ENCODE peak calls at places on chromosome 15, in ten cellular contexts. One of them, this sample, is unnamed.

GRCh38 chr15:57919754-57920153 is 145.8 kb downstream of the ALDH1A2 start:
- DNase-seq in epithelial cell of proximal tubule: no peak
- DNase-seq in kidney: no peak
- DNase-seq in T follicular helper cell: no peak
- DNase-seq in T-helper 17 cell: no peak
- DNase-seq in ACHN: no peak
- DNase-seq in RWPE2: no peak
- DNase-seq in activated T-cell treated with anti-CD3 and anti-CD28 coated beads, Interleukin-2, amount 50 U/mL, for 24 hours: no peak
- DNase-seq in EL: no peak
- DNase-seq in CD4-positive, alpha-beta T cell: no peak
- DNase-seq in this sample: no peak

GRCh38 chr15:93454788-93455187 is 365.8 kb upstream of the RGMA start:
- DNase-seq in epithelial cell of proximal tubule: no peak
- DNase-seq in kidney: no peak
- DNase-seq in T follicular helper cell: no peak
- DNase-seq in T-helper 17 cell: no peak
- DNase-seq in ACHN: no peak
- DNase-seq in RWPE2: no peak
- DNase-seq in activated T-cell treated with anti-CD3 and anti-CD28 coated beads, Interleukin-2, amount 50 U/mL, for 24 hours: no peak
- DNase-seq in EL: no peak
- DNase-seq in CD4-positive, alpha-beta T cell: no peak
- DNase-seq in this sample: no peak

GRCh38 chr15:29774900-29775299 is 47.4 kb downstream of the TJP1 start:
- DNase-seq in epithelial cell of proximal tubule: peak
- DNase-seq in kidney: no peak
- DNase-seq in T follicular helper cell: no peak
- DNase-seq in T-helper 17 cell: no peak
- DNase-seq in ACHN: peak
- DNase-seq in RWPE2: peak
- DNase-seq in activated T-cell treated with anti-CD3 and anti-CD28 coated beads, Interleukin-2, amount 50 U/mL, for 24 hours: no peak
- DNase-seq in EL: peak
- DNase-seq in CD4-positive, alpha-beta T cell: no peak
- DNase-seq in this sample: peak

GRCh38 chr15:44726136-44726535 is 10.2 kb upstream of the TRIM69 start:
- DNase-seq in epithelial cell of proximal tubule: no peak
- DNase-seq in kidney: no peak
- DNase-seq in T follicular helper cell: no peak
- DNase-seq in T-helper 17 cell: no peak
- DNase-seq in ACHN: no peak
- DNase-seq in RWPE2: no peak
- DNase-seq in activated T-cell treated with anti-CD3 and anti-CD28 coated beads, Interleukin-2, amount 50 U/mL, for 24 hours: no peak
- DNase-seq in EL: no peak
- DNase-seq in CD4-positive, alpha-beta T cell: no peak
- DNase-seq in this sample: no peak

GRCh38 chr15:39920510-39921273 is 626 bp upstream of the GPR176 start:
- DNase-seq in epithelial cell of proximal tubule: peak
- DNase-seq in kidney: peak
- DNase-seq in T follicular helper cell: peak
- DNase-seq in T-helper 17 cell: peak
- DNase-seq in ACHN: peak
- DNase-seq in RWPE2: peak
- DNase-seq in activated T-cell treated with anti-CD3 and anti-CD28 coated beads, Interleukin-2, amount 50 U/mL, for 24 hours: peak
- DNase-seq in EL: peak
- DNase-seq in CD4-positive, alpha-beta T cell: peak
- DNase-seq in this sample: peak

GRCh38 chr15:72306211-72306785 is 13.7 kb downstream of the CELF6 start:
- DNase-seq in epithelial cell of proximal tubule: no peak
- DNase-seq in kidney: no peak
- DNase-seq in T follicular helper cell: peak
- DNase-seq in T-helper 17 cell: peak
- DNase-seq in ACHN: no peak
- DNase-seq in RWPE2: peak
- DNase-seq in activated T-cell treated with anti-CD3 and anti-CD28 coated beads, Interleukin-2, amount 50 U/mL, for 24 hours: no peak
- DNase-seq in EL: peak
- DNase-seq in CD4-positive, alpha-beta T cell: peak
- DNase-seq in this sample: no peak

GRCh38 chr15:42605281-42605744 is 29.9 kb downstream of the STARD9 start:
- DNase-seq in epithelial cell of proximal tubule: no peak
- DNase-seq in kidney: no peak
- DNase-seq in T follicular helper cell: no peak
- DNase-seq in T-helper 17 cell: no peak
- DNase-seq in ACHN: no peak
- DNase-seq in RWPE2: no peak
- DNase-seq in activated T-cell treated with anti-CD3 and anti-CD28 coated beads, Interleukin-2, amount 50 U/mL, for 24 hours: no peak
- DNase-seq in EL: no peak
- DNase-seq in CD4-positive, alpha-beta T cell: no peak
- DNase-seq in this sample: no peak

GRCh38 chr15:76342046-76342381 is 5.4 kb downstream of the ISL2 start:
- DNase-seq in epithelial cell of proximal tubule: no peak
- DNase-seq in kidney: no peak
- DNase-seq in T follicular helper cell: no peak
- DNase-seq in T-helper 17 cell: no peak
- DNase-seq in ACHN: no peak
- DNase-seq in RWPE2: no peak
- DNase-seq in activated T-cell treated with anti-CD3 and anti-CD28 coated beads, Interleukin-2, amount 50 U/mL, for 24 hours: no peak
- DNase-seq in EL: no peak
- DNase-seq in CD4-positive, alpha-beta T cell: no peak
- DNase-seq in this sample: no peak

GRCh38 chr15:60555291-60555690 is 76.3 kb upstream of the ICE2 start:
- DNase-seq in epithelial cell of proximal tubule: no peak
- DNase-seq in kidney: no peak
- DNase-seq in T follicular helper cell: no peak
- DNase-seq in T-helper 17 cell: no peak
- DNase-seq in ACHN: no peak
- DNase-seq in RWPE2: no peak
- DNase-seq in activated T-cell treated with anti-CD3 and anti-CD28 coated beads, Interleukin-2, amount 50 U/mL, for 24 hours: no peak
- DNase-seq in EL: no peak
- DNase-seq in CD4-positive, alpha-beta T cell: no peak
- DNase-seq in this sample: no peak

GRCh38 chr15:40115670-40116093 is 7.0 kb upstream of the BMF start:
- DNase-seq in epithelial cell of proximal tubule: no peak
- DNase-seq in kidney: peak
- DNase-seq in T follicular helper cell: no peak
- DNase-seq in T-helper 17 cell: no peak
- DNase-seq in ACHN: no peak
- DNase-seq in RWPE2: no peak
- DNase-seq in activated T-cell treated with anti-CD3 and anti-CD28 coated beads, Interleukin-2, amount 50 U/mL, for 24 hours: peak
- DNase-seq in EL: no peak
- DNase-seq in CD4-positive, alpha-beta T cell: peak
- DNase-seq in this sample: no peak

GRCh38 chr15:80194186-80194585 is 41.4 kb downstream of the FAH start:
- DNase-seq in epithelial cell of proximal tubule: no peak
- DNase-seq in kidney: no peak
- DNase-seq in T follicular helper cell: no peak
- DNase-seq in T-helper 17 cell: no peak
- DNase-seq in ACHN: no peak
- DNase-seq in RWPE2: no peak
- DNase-seq in activated T-cell treated with anti-CD3 and anti-CD28 coated beads, Interleukin-2, amount 50 U/mL, for 24 hours: no peak
- DNase-seq in EL: no peak
- DNase-seq in CD4-positive, alpha-beta T cell: no peak
- DNase-seq in this sample: no peak

GRCh38 chr15:89664441-89664840 is 9.2 kb upstream of the KIF7 start:
- DNase-seq in epithelial cell of proximal tubule: no peak
- DNase-seq in kidney: no peak
- DNase-seq in T follicular helper cell: no peak
- DNase-seq in T-helper 17 cell: no peak
- DNase-seq in ACHN: no peak
- DNase-seq in RWPE2: no peak
- DNase-seq in activated T-cell treated with anti-CD3 and anti-CD28 coated beads, Interleukin-2, amount 50 U/mL, for 24 hours: no peak
- DNase-seq in EL: no peak
- DNase-seq in CD4-positive, alpha-beta T cell: no peak
- DNase-seq in this sample: no peak

GRCh38 chr15:26771917-26772587 is 814 bp downstream of the GABRB3 start:
- DNase-seq in epithelial cell of proximal tubule: no peak
- DNase-seq in kidney: no peak
- DNase-seq in T follicular helper cell: no peak
- DNase-seq in T-helper 17 cell: no peak
- DNase-seq in ACHN: no peak
- DNase-seq in RWPE2: no peak
- DNase-seq in activated T-cell treated with anti-CD3 and anti-CD28 coated beads, Interleukin-2, amount 50 U/mL, for 24 hours: no peak
- DNase-seq in EL: no peak
- DNase-seq in CD4-positive, alpha-beta T cell: no peak
- DNase-seq in this sample: no peak

GRCh38 chr15:91445701-91446100 is 345.6 kb downstream of the SV2B start:
- DNase-seq in epithelial cell of proximal tubule: no peak
- DNase-seq in kidney: no peak
- DNase-seq in T follicular helper cell: no peak
- DNase-seq in T-helper 17 cell: no peak
- DNase-seq in ACHN: no peak
- DNase-seq in RWPE2: no peak
- DNase-seq in activated T-cell treated with anti-CD3 and anti-CD28 coated beads, Interleukin-2, amount 50 U/mL, for 24 hours: no peak
- DNase-seq in EL: no peak
- DNase-seq in CD4-positive, alpha-beta T cell: no peak
- DNase-seq in this sample: no peak

GRCh38 chr15:90917569-90917968 is 14.5 kb downstream of the MAN2A2 start:
- DNase-seq in epithelial cell of proximal tubule: no peak
- DNase-seq in kidney: peak
- DNase-seq in T follicular helper cell: no peak
- DNase-seq in T-helper 17 cell: no peak
- DNase-seq in ACHN: no peak
- DNase-seq in RWPE2: no peak
- DNase-seq in activated T-cell treated with anti-CD3 and anti-CD28 coated beads, Interleukin-2, amount 50 U/mL, for 24 hours: no peak
- DNase-seq in EL: no peak
- DNase-seq in CD4-positive, alpha-beta T cell: no peak
- DNase-seq in this sample: no peak

GRCh38 chr15:32028921-32029320 is 1.4 kb upstream of the CHRNA7 start:
- DNase-seq in epithelial cell of proximal tubule: no peak
- DNase-seq in kidney: no peak
- DNase-seq in T follicular helper cell: no peak
- DNase-seq in T-helper 17 cell: no peak
- DNase-seq in ACHN: no peak
- DNase-seq in RWPE2: no peak
- DNase-seq in activated T-cell treated with anti-CD3 and anti-CD28 coated beads, Interleukin-2, amount 50 U/mL, for 24 hours: no peak
- DNase-seq in EL: no peak
- DNase-seq in CD4-positive, alpha-beta T cell: no peak
- DNase-seq in this sample: no peak

GRCh38 chr15:100663066-100663465 is 60.7 kb downstream of the ASB7 start:
- DNase-seq in epithelial cell of proximal tubule: no peak
- DNase-seq in kidney: no peak
- DNase-seq in T follicular helper cell: no peak
- DNase-seq in T-helper 17 cell: no peak
- DNase-seq in ACHN: peak
- DNase-seq in RWPE2: no peak
- DNase-seq in activated T-cell treated with anti-CD3 and anti-CD28 coated beads, Interleukin-2, amount 50 U/mL, for 24 hours: no peak
- DNase-seq in EL: peak
- DNase-seq in CD4-positive, alpha-beta T cell: no peak
- DNase-seq in this sample: no peak

GRCh38 chr15:70741677-70742293 is 21.6 kb downstream of the UACA start:
- DNase-seq in epithelial cell of proximal tubule: no peak
- DNase-seq in kidney: no peak
- DNase-seq in T follicular helper cell: no peak
- DNase-seq in T-helper 17 cell: no peak
- DNase-seq in ACHN: no peak
- DNase-seq in RWPE2: no peak
- DNase-seq in activated T-cell treated with anti-CD3 and anti-CD28 coated beads, Interleukin-2, amount 50 U/mL, for 24 hours: no peak
- DNase-seq in EL: peak
- DNase-seq in CD4-positive, alpha-beta T cell: no peak
- DNase-seq in this sample: no peak

GRCh38 chr15:42011074-42011473 is 9.8 kb downstream of the PLA2G4E start:
- DNase-seq in epithelial cell of proximal tubule: no peak
- DNase-seq in kidney: no peak
- DNase-seq in T follicular helper cell: no peak
- DNase-seq in T-helper 17 cell: no peak
- DNase-seq in ACHN: no peak
- DNase-seq in RWPE2: no peak
- DNase-seq in activated T-cell treated with anti-CD3 and anti-CD28 coated beads, Interleukin-2, amount 50 U/mL, for 24 hours: no peak
- DNase-seq in EL: no peak
- DNase-seq in CD4-positive, alpha-beta T cell: no peak
- DNase-seq in this sample: no peak

GRCh38 chr15:40160689-40161688 is at the start of gene BUB1B:
- DNase-seq in epithelial cell of proximal tubule: no peak
- DNase-seq in kidney: peak
- DNase-seq in T follicular helper cell: peak
- DNase-seq in T-helper 17 cell: peak
- DNase-seq in ACHN: peak
- DNase-seq in RWPE2: peak
- DNase-seq in activated T-cell treated with anti-CD3 and anti-CD28 coated beads, Interleukin-2, amount 50 U/mL, for 24 hours: peak
- DNase-seq in EL: peak
- DNase-seq in CD4-positive, alpha-beta T cell: peak
- DNase-seq in this sample: peak

GRCh38 chr15:89993344-89993743 is 7.8 kb upstream of the ZNF710 start:
- DNase-seq in epithelial cell of proximal tubule: no peak
- DNase-seq in kidney: no peak
- DNase-seq in T follicular helper cell: no peak
- DNase-seq in T-helper 17 cell: no peak
- DNase-seq in ACHN: no peak
- DNase-seq in RWPE2: no peak
- DNase-seq in activated T-cell treated with anti-CD3 and anti-CD28 coated beads, Interleukin-2, amount 50 U/mL, for 24 hours: no peak
- DNase-seq in EL: no peak
- DNase-seq in CD4-positive, alpha-beta T cell: no peak
- DNase-seq in this sample: no peak

GRCh38 chr15:90641581-90642463 is 75.3 kb upstream of the BLM start:
- DNase-seq in epithelial cell of proximal tubule: no peak
- DNase-seq in kidney: peak
- DNase-seq in T follicular helper cell: no peak
- DNase-seq in T-helper 17 cell: no peak
- DNase-seq in ACHN: no peak
- DNase-seq in RWPE2: no peak
- DNase-seq in activated T-cell treated with anti-CD3 and anti-CD28 coated beads, Interleukin-2, amount 50 U/mL, for 24 hours: no peak
- DNase-seq in EL: no peak
- DNase-seq in CD4-positive, alpha-beta T cell: no peak
- DNase-seq in this sample: no peak

GRCh38 chr15:87707581-87708130 is 548.9 kb downstream of the NTRK3 start:
- DNase-seq in epithelial cell of proximal tubule: no peak
- DNase-seq in kidney: no peak
- DNase-seq in T follicular helper cell: no peak
- DNase-seq in T-helper 17 cell: no peak
- DNase-seq in ACHN: no peak
- DNase-seq in RWPE2: no peak
- DNase-seq in activated T-cell treated with anti-CD3 and anti-CD28 coated beads, Interleukin-2, amount 50 U/mL, for 24 hours: no peak
- DNase-seq in EL: no peak
- DNase-seq in CD4-positive, alpha-beta T cell: no peak
- DNase-seq in this sample: no peak

GRCh38 chr15:62342959-62343358 is 177.9 kb upstream of the C2CD4B start:
- DNase-seq in epithelial cell of proximal tubule: no peak
- DNase-seq in kidney: no peak
- DNase-seq in T follicular helper cell: no peak
- DNase-seq in T-helper 17 cell: no peak
- DNase-seq in ACHN: no peak
- DNase-seq in RWPE2: no peak
- DNase-seq in activated T-cell treated with anti-CD3 and anti-CD28 coated beads, Interleukin-2, amount 50 U/mL, for 24 hours: no peak
- DNase-seq in EL: no peak
- DNase-seq in CD4-positive, alpha-beta T cell: no peak
- DNase-seq in this sample: no peak

GRCh38 chr15:72168131-72168825 is 29.3 kb downstream of the GRAMD2A start:
- DNase-seq in epithelial cell of proximal tubule: no peak
- DNase-seq in kidney: no peak
- DNase-seq in T follicular helper cell: no peak
- DNase-seq in T-helper 17 cell: no peak
- DNase-seq in ACHN: no peak
- DNase-seq in RWPE2: peak
- DNase-seq in activated T-cell treated with anti-CD3 and anti-CD28 coated beads, Interleukin-2, amount 50 U/mL, for 24 hours: no peak
- DNase-seq in EL: peak
- DNase-seq in CD4-positive, alpha-beta T cell: no peak
- DNase-seq in this sample: no peak

This sample was measured in AG09309.